ENCODE peak calls at places on chromosomes 11 and 22, in six cellular contexts. I is activated CD4-positive, alpha-beta T cell treated with anti-CD3 and anti-CD28 coated beads, Interleukin-2, amount 50 U/mL, for 1 hour; W is activated effector memory CD4-positive, alpha-beta T cell treated with anti-CD3 and anti-CD28 coated beads, Interleukin-2, amount 50 U/mL, for 16 hours; B is NCI-H748 treated with DMSO at 0.1 percent for 48 hours; D is frontal cortex; A is spleen. G is an unnamed sample.

GRCh38 chr11:62105611-62106245 is 18.1 kb upstream of the INCENP start:
- DNase-seq in W (no peak), I (no peak), A (no peak), D (no peak), B (no peak), G (no peak)

GRCh38 chr11:67356867-67357561 is 3.7 kb upstream of the POLD4 start:
- DNase-seq in B (peak; percentile 58), A (peak; percentile 87), D (peak; percentile 53), I (peak; percentile 62), W (peak; percentile 87), G (peak; percentile 77)

GRCh38 chr11:44349328-44349727 is 39.4 kb upstream of the ALX4 start:
- DNase-seq in I (no peak), A (no peak), D (no peak), B (no peak), W (no peak), G (no peak)

GRCh38 chr11:31557991-31558390 is 48.4 kb downstream of the ELP4 start:
- DNase-seq in W (no peak), A (no peak), D (no peak), I (no peak), B (no peak), G (no peak)

GRCh38 chr11:9601041-9601875 is 27.8 kb downstream of the WEE1 start:
- DNase-seq in I (peak; percentile 29), A (peak; percentile 75), W (peak; percentile 77), B (no peak), D (no peak), G (peak; percentile 6)

GRCh38 chr22:25759825-25760231 is 17.8 kb downstream of the MYO18B start:
- DNase-seq in I (no peak), W (no peak), B (no peak), A (no peak), D (no peak), G (no peak)

GRCh38 chr22:46425011-46425410 is 89.5 kb downstream of the TRMU start:
- DNase-seq in D (no peak), W (no peak), B (no peak), I (no peak), A (no peak), G (no peak)

GRCh38 chr11:1480555-1481482 is 5.8 kb downstream of the MOB2 start:
- DNase-seq in D (no peak), B (no peak), W (no peak), A (peak; percentile 67), I (no peak), G (peak; percentile 2)

GRCh38 chr11:36628765-36629199 is 30.7 kb upstream of the RAG2 start:
- DNase-seq in B (no peak), I (no peak), A (no peak), D (no peak), W (no peak), G (peak; percentile 14)

GRCh38 chr11:109940816-109941215 is 152.4 kb upstream of the ZC3H12C start:
- DNase-seq in D (no peak), I (no peak), W (no peak), B (no peak), A (no peak), G (no peak)

GRCh38 chr22:47165338-47165931 is 403.0 kb downstream of the TBC1D22A start:
- DNase-seq in B (no peak), I (no peak), A (peak; percentile 63), W (peak; percentile 48), D (no peak), G (no peak)

GRCh38 chr11:61828629-61829407 is 718 bp downstream of the FADS2 start:
- DNase-seq in D (peak; percentile 54), W (peak; percentile 64), B (peak; percentile 18), A (no peak), I (peak; percentile 12), G (peak; percentile 47)

GRCh38 chr22:30910358-30910757 is 58.2 kb downstream of the MORC2 start:
- DNase-seq in B (no peak), A (no peak), W (no peak), D (no peak), I (no peak), G (no peak)

GRCh38 chr22:49965291-49966040 is 4.9 kb downstream of the PIM3 start:
- DNase-seq in A (peak; percentile 82), B (no peak), W (peak; percentile 67), D (no peak), I (no peak), G (peak; percentile 13)

GRCh38 chr11:62498492-62499286 is 47.9 kb downstream of the AHNAK start:
- DNase-seq in A (no peak), B (no peak), D (no peak), W (no peak), I (no peak), G (no peak)

GRCh38 chr22:29722151-29722550 is 2.3 kb downstream of the CABP7 start:
- DNase-seq in D (no peak), I (no peak), B (no peak), W (no peak), A (no peak), G (peak; percentile 45)

GRCh38 chr11:94550513-94550912 is 6.8 kb downstream of the FUT4 start:
- DNase-seq in B (no peak), A (no peak), I (no peak), W (no peak), D (no peak), G (no peak)

GRCh38 chr11:46669606-46670243 is 30.7 kb downstream of the ARHGAP1 start:
- DNase-seq in B (no peak), W (no peak), D (no peak), I (no peak), A (no peak), G (no peak)

GRCh38 chr11:46718155-46719019 is 626 bp upstream of the F2 start:
- DNase-seq in A (no peak), D (no peak), B (no peak), I (no peak), W (no peak), G (no peak)

GRCh38 chr11:6757373-6757967 is 14.3 kb downstream of the OR2AG2 start:
- DNase-seq in I (peak; percentile 58), B (peak; percentile 4), D (peak; percentile 12), A (peak; percentile 65), W (peak; percentile 83), G (peak; percentile 22)

GRCh38 chr11:2724653-2725366 is 25.0 kb upstream of the KCNQ1OT1 start:
- DNase-seq in I (no peak), D (no peak), B (no peak), A (no peak), W (no peak), G (no peak)

GRCh38 chr11:93329936-93330445 is 551 bp upstream of the DEUP1 start:
- DNase-seq in I (no peak), D (no peak), A (no peak), W (no peak), B (peak; percentile 31), G (no peak)

GRCh38 chr11:60634151-60634550 is 65.3 kb upstream of the MS4A8 start:
- DNase-seq in A (no peak), W (no peak), I (no peak), B (no peak), D (no peak), G (no peak)